ENCODE peak calls at places on chromosomes 2 and 18, in five cellular contexts. W is right lobe of liver, V is stomach, J is A549, Z is AG04450. K is an unnamed sample.

GRCh38 chr2:12363138-12363537 is 353.6 kb upstream of the TRIB2 start:
- DNase-seq in W (no peak), V (no peak), J (no peak), Z (no peak), K (no peak)

GRCh38 chr2:140502951-140503630 is 1627.7 kb downstream of the LRP1B start:
- DNase-seq in W (no peak), V (no peak), J (no peak), Z (peak; percentile 24), K (no peak)

GRCh38 chr2:154437104-154437503 is 261.4 kb upstream of the KCNJ3 start:
- DNase-seq in W (no peak), V (no peak), J (no peak), Z (no peak), K (no peak)

GRCh38 chr18:48064978-48065600 is 134.6 kb upstream of the SMAD2 start:
- DNase-seq in W (no peak), V (no peak), J (no peak), Z (no peak), K (no peak)

GRCh38 chr2:10375570-10376266 is 72.4 kb downstream of the ODC1 start:
- DNase-seq in W (no peak), V (no peak), J (no peak), Z (no peak), K (peak; percentile 76)

GRCh38 chr2:241859436-241860183 is 916 bp upstream of the PDCD1 start:
- DNase-seq in W (peak; percentile 34), V (no peak), J (no peak), Z (no peak), K (no peak)

GRCh38 chr18:72674710-72675109 is 130.6 kb upstream of the CBLN2 start:
- DNase-seq in W (no peak), V (no peak), J (no peak), Z (no peak), K (no peak)

GRCh38 chr2:234081970-234082822 is 31.7 kb downstream of the SPP2 start:
- DNase-seq in W (peak; percentile 69), V (peak; percentile 86), J (peak; percentile 39), Z (no peak), K (no peak)

GRCh38 chr2:240392084-240392947 is 43.1 kb upstream of the GPC1 start:
- DNase-seq in W (peak; percentile 17), V (no peak), J (no peak), Z (no peak), K (no peak)

GRCh38 chr2:12008425-12009061 is 262.1 kb downstream of the LPIN1 start:
- DNase-seq in W (no peak), V (no peak), J (peak; percentile 29), Z (no peak), K (no peak)

GRCh38 chr2:191501390-191502168 is 176.4 kb upstream of the NABP1 start:
- DNase-seq in W (no peak), V (no peak), J (peak; percentile 64), Z (no peak), K (no peak)

GRCh38 chr2:66888791-66889631 is 454.1 kb downstream of the MEIS1 start:
- DNase-seq in W (no peak), V (no peak), J (peak; percentile 11), Z (peak; percentile 97), K (no peak)

GRCh38 chr2:69450735-69451416 is 13.6 kb upstream of the NFU1 start:
- DNase-seq in W (no peak), V (no peak), J (no peak), Z (no peak), K (no peak)

GRCh38 chr2:27305516-27305915 is 2.7 kb downstream of the UCN start:
- DNase-seq in W (no peak), V (no peak), J (no peak), Z (no peak), K (no peak)

GRCh38 chr2:15092691-15093090 is 460.2 kb downstream of the LRATD1 start:
- DNase-seq in W (no peak), V (no peak), J (no peak), Z (no peak), K (no peak)

GRCh38 chr2:88307817-88308216 is 137.7 kb downstream of the THNSL2 start:
- DNase-seq in W (no peak), V (no peak), J (peak; percentile 51), Z (no peak), K (peak; percentile 43)

GRCh38 chr2:11867926-11868325 is 121.5 kb downstream of the LPIN1 start:
- DNase-seq in W (no peak), V (no peak), J (no peak), Z (no peak), K (no peak)

GRCh38 chr2:26033270-26033768 is 565 bp upstream of the RAB10 start:
- DNase-seq in W (peak; percentile 67), V (peak; percentile 74), J (peak; percentile 92), Z (peak; percentile 55), K (peak; percentile 83)

GRCh38 chr2:120830096-120830830 is 94.6 kb downstream of the GLI2 start:
- DNase-seq in W (no peak), V (no peak), J (no peak), Z (no peak), K (no peak)

GRCh38 chr2:148888003-148888501 is 13.0 kb downstream of the KIF5C start:
- DNase-seq in W (peak; percentile 19), V (no peak), J (no peak), Z (no peak), K (no peak)

GRCh38 chr18:42392416-42392815 is 437.4 kb downstream of the PIK3C3 start:
- DNase-seq in W (no peak), V (no peak), J (no peak), Z (no peak), K (no peak)

GRCh38 chr2:167134381-167135072 is 246.2 kb downstream of the XIRP2 start:
- DNase-seq in W (no peak), V (no peak), J (peak; percentile 38), Z (peak; percentile 50), K (no peak)

GRCh38 chr2:32061973-32062861 is 1.1 kb upstream of the SPAST start:
- DNase-seq in W (peak; percentile 33), V (peak; percentile 62), J (no peak), Z (no peak), K (no peak)

GRCh38 chr2:74374509-74375205 is 5.5 kb downstream of the DCTN1 start:
- DNase-seq in W (no peak), V (peak; percentile 71), J (peak; percentile 7), Z (peak; percentile 24), K (no peak)

GRCh38 chr2:20012282-20013060 is at the start of gene MATN3:
- DNase-seq in W (peak; percentile 46), V (peak; percentile 63), J (peak; percentile 59), Z (no peak), K (no peak)

GRCh38 chr18:73691118-73691517 is 456.5 kb downstream of the FBXO15 start:
- DNase-seq in W (no peak), V (no peak), J (peak; percentile 2), Z (peak; percentile 77), K (no peak)

GRCh38 chr18:13221821-13222220 is 3.3 kb downstream of the LDLRAD4 start:
- DNase-seq in W (no peak), V (no peak), J (no peak), Z (no peak), K (no peak)

GRCh38 chr18:79684283-79684631 is 4.7 kb downstream of the CTDP1 start:
- DNase-seq in W (no peak), V (no peak), J (no peak), Z (no peak), K (no peak)

GRCh38 chr18:10216809-10217208 is 237.6 kb upstream of the APCDD1 start:
- DNase-seq in W (no peak), V (no peak), J (no peak), Z (no peak), K (no peak)

GRCh38 chr18:63192885-63193349 is 126.7 kb downstream of the BCL2 start:
- DNase-seq in W (no peak), V (no peak), J (no peak), Z (no peak), K (no peak)

GRCh38 chr2:69724540-69725159 is 17.3 kb upstream of the ANXA4 start:
- DNase-seq in W (peak; percentile 79), V (peak; percentile 93), J (peak; percentile 86), Z (peak; percentile 51), K (peak; percentile 79)

GRCh38 chr2:181348091-181348837 is 108.9 kb upstream of the ITGA4 start:
- DNase-seq in W (no peak), V (no peak), J (no peak), Z (no peak), K (no peak)

GRCh38 chr2:192162392-192163042 is 32.2 kb downstream of the TMEFF2 start:
- DNase-seq in W (peak; percentile 28), V (peak; percentile 72), J (peak; percentile 64), Z (peak; percentile 58), K (peak; percentile 65)

GRCh38 chr2:219250044-219250781 is 2.8 kb upstream of the TUBA4B start:
- DNase-seq in W (no peak), V (no peak), J (no peak), Z (no peak), K (peak; percentile 40)

GRCh38 chr2:226647626-226648518 is 151.7 kb downstream of the IRS1 start:
- DNase-seq in W (no peak), V (no peak), J (no peak), Z (no peak), K (no peak)

GRCh38 chr2:226649871-226650660 is 149.6 kb downstream of the IRS1 start:
- DNase-seq in W (peak; percentile 31), V (peak; percentile 79), J (peak; percentile 87), Z (peak; percentile 94), K (no peak)

GRCh38 chr2:226652388-226652787 is 147.2 kb downstream of the IRS1 start:
- DNase-seq in W (no peak), V (no peak), J (peak; percentile 84), Z (peak; percentile 75), K (no peak)

GRCh38 chr2:226652983-226653765 is 146.4 kb downstream of the IRS1 start:
- DNase-seq in W (no peak), V (no peak), J (no peak), Z (no peak), K (no peak)

GRCh38 chr2:226649201-226649600 is 150.4 kb downstream of the IRS1 start:
- DNase-seq in W (no peak), V (no peak), J (no peak), Z (no peak), K (no peak)
- H3K9me3 ChIP-seq in W (no peaks in the 10 kb centered on the region), V (no peaks in the 10 kb centered on the region), J (peaks cover 12% of the 10 kb centered on the region), Z (peaks cover 13% of the 10 kb centered on the region), K (no peaks in the 10 kb centered on the region)

GRCh38 chr2:173741715-173742114 is 223.5 kb downstream of the SP3 start:
- DNase-seq in W (no peak), V (no peak), J (no peak), Z (no peak), K (no peak)
- H3K27ac ChIP-seq in W (no peak overlapping the region), V (no peak overlapping the region), J (no peak overlapping the region), Z (no peak overlapping the region), K (no peak overlapping the region)

GRCh38 chr2:95333888-95334338 is 36.8 kb downstream of the KCNIP3 start:
- DNase-seq in W (no peak), V (no peak), J (no peak), Z (no peak), K (no peak)
- H3K9me3 ChIP-seq in W (no peaks in the 10 kb centered on the region), V (no peaks in the 10 kb centered on the region), J (peaks cover 3% of the 10 kb centered on the region), Z (no peaks in the 10 kb centered on the region), K (no peaks in the 10 kb centered on the region)

GRCh38 chr2:45713126-45713525 is 61.7 kb downstream of the PRKCE start:
- DNase-seq in W (no peak), V (no peak), J (no peak), Z (no peak), K (no peak)
- H3K27ac ChIP-seq in W (no peak overlapping the region), V (no peak overlapping the region), J (no peak overlapping the region), Z (no peak overlapping the region), K (no peak overlapping the region)

DNA sequence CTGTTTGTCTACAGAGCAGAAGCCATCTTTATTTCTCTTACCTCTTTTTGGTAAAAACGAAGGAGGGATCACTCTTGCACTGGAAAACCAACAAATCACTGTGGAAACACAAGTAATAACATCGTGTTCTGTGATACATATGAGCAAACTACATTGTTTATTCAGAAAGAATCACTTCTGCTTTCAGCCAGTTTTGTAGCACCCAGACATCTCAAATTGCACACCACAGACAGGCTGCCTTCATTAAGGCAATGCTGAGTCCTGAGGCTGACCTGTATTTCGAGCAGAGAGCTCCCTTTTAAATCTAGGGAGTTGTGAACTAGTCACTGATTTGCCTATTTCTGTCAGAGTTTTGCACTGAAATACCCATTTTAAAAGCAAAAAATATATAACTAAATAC is 1003.2 kb upstream of the FAM98A start:
- DNase-seq in W (no peak), V (no peak), J (no peak), Z (no peak), K (no peak)
- H3K9me3 ChIP-seq in W (no peaks in the 10 kb centered on the region), V (no peaks in the 10 kb centered on the region), J (no peaks in the 10 kb centered on the region), Z (peaks cover 14% of the 10 kb centered on the region), K (no peaks in the 10 kb centered on the region)

K was measured in OCI-LY7.